ENCODE peak calls at places on chromosomes 5 and 9, in eight cellular contexts. One of them, this sample, is unnamed.

GRCh38 chr5:115571441-115571878 is 26.9 kb upstream of the FEM1C start:
- DNase-seq in Peyer's patch: no peak
- DNase-seq in adrenal gland: no peak
- DNase-seq in lower leg skin: no peak
- DNase-seq in stomach: peak
- DNase-seq in testis: peak
- DNase-seq in spleen: no peak
- DNase-seq in breast epithelium: no peak
- DNase-seq in this sample: no peak

GRCh38 chr9:92978345-92978875 is 31.1 kb downstream of the FGD3 start:
- DNase-seq in testis: no peak
- DNase-seq in spleen: no peak
- DNase-seq in lower leg skin: no peak
- DNase-seq in adrenal gland: no peak
- DNase-seq in stomach: no peak
- DNase-seq in Peyer's patch: no peak
- DNase-seq in breast epithelium: no peak
- DNase-seq in this sample: no peak

GRCh38 chr5:60718186-60718892 is 18.4 kb upstream of the DEPDC1B start:
- DNase-seq in stomach: no peak
- DNase-seq in Peyer's patch: no peak
- DNase-seq in testis: no peak
- DNase-seq in spleen: no peak
- DNase-seq in lower leg skin: no peak
- DNase-seq in breast epithelium: no peak
- DNase-seq in adrenal gland: no peak
- DNase-seq in this sample: no peak

GRCh38 chr9:92187989-92188714 is 72.9 kb upstream of the SPTLC1 start:
- DNase-seq in adrenal gland: no peak
- DNase-seq in Peyer's patch: no peak
- DNase-seq in spleen: no peak
- DNase-seq in stomach: no peak
- DNase-seq in testis: no peak
- DNase-seq in lower leg skin: no peak
- DNase-seq in breast epithelium: no peak
- DNase-seq in this sample: no peak

GRCh38 chr5:111834926-111835599 is 78.1 kb upstream of the NREP start:
- DNase-seq in stomach: no peak
- DNase-seq in lower leg skin: no peak
- DNase-seq in adrenal gland: no peak
- DNase-seq in Peyer's patch: no peak
- DNase-seq in breast epithelium: no peak
- DNase-seq in spleen: no peak
- DNase-seq in testis: no peak
- DNase-seq in this sample: no peak

GRCh38 chr5:121967187-121967586 is 5.4 kb downstream of the SRFBP1 start:
- DNase-seq in testis: no peak
- DNase-seq in lower leg skin: no peak
- DNase-seq in spleen: no peak
- DNase-seq in Peyer's patch: no peak
- DNase-seq in stomach: no peak
- DNase-seq in adrenal gland: no peak
- DNase-seq in breast epithelium: no peak
- DNase-seq in this sample: no peak

GRCh38 chr9:137031904-137032639 is at the start of gene FUT7:
- DNase-seq in Peyer's patch: no peak
- DNase-seq in testis: no peak
- DNase-seq in lower leg skin: no peak
- DNase-seq in stomach: no peak
- DNase-seq in breast epithelium: no peak
- DNase-seq in spleen: peak
- DNase-seq in adrenal gland: no peak
- DNase-seq in this sample: no peak

GRCh38 chr5:80917596-80917995 is 42.6 kb upstream of the RASGRF2 start:
- DNase-seq in testis: no peak
- DNase-seq in adrenal gland: no peak
- DNase-seq in breast epithelium: no peak
- DNase-seq in Peyer's patch: no peak
- DNase-seq in spleen: no peak
- DNase-seq in lower leg skin: no peak
- DNase-seq in stomach: no peak
- DNase-seq in this sample: no peak

GRCh38 chr9:16671591-16672137 is 198.8 kb downstream of the BNC2 start:
- DNase-seq in testis: no peak
- DNase-seq in Peyer's patch: no peak
- DNase-seq in spleen: no peak
- DNase-seq in stomach: no peak
- DNase-seq in breast epithelium: no peak
- DNase-seq in adrenal gland: no peak
- DNase-seq in lower leg skin: no peak
- DNase-seq in this sample: no peak

GRCh38 chr5:138905541-138905940 is 30.4 kb upstream of the LRRTM2 start:
- DNase-seq in lower leg skin: no peak
- DNase-seq in breast epithelium: no peak
- DNase-seq in spleen: no peak
- DNase-seq in testis: no peak
- DNase-seq in Peyer's patch: no peak
- DNase-seq in stomach: no peak
- DNase-seq in adrenal gland: no peak
- DNase-seq in this sample: no peak

GRCh38 chr5:32613050-32613672 is 27.8 kb downstream of the SUB1 start:
- DNase-seq in breast epithelium: peak
- DNase-seq in lower leg skin: peak
- DNase-seq in adrenal gland: peak
- DNase-seq in spleen: peak
- DNase-seq in stomach: peak
- DNase-seq in testis: peak
- DNase-seq in Peyer's patch: peak
- DNase-seq in this sample: peak

GRCh38 chr5:136034976-136035375 is 6.2 kb downstream of the TGFBI start:
- DNase-seq in spleen: peak
- DNase-seq in testis: no peak
- DNase-seq in adrenal gland: no peak
- DNase-seq in Peyer's patch: no peak
- DNase-seq in lower leg skin: no peak
- DNase-seq in stomach: no peak
- DNase-seq in breast epithelium: no peak
- DNase-seq in this sample: no peak

GRCh38 chr5:10543585-10544040 is 20.3 kb upstream of the ANKRD33B start:
- DNase-seq in stomach: no peak
- DNase-seq in Peyer's patch: no peak
- DNase-seq in adrenal gland: no peak
- DNase-seq in lower leg skin: no peak
- DNase-seq in breast epithelium: no peak
- DNase-seq in spleen: no peak
- DNase-seq in testis: no peak
- DNase-seq in this sample: no peak

GRCh38 chr9:110104201-110104845 is 103.6 kb downstream of the C9orf152 start:
- DNase-seq in lower leg skin: no peak
- DNase-seq in stomach: no peak
- DNase-seq in Peyer's patch: no peak
- DNase-seq in breast epithelium: no peak
- DNase-seq in adrenal gland: no peak
- DNase-seq in spleen: no peak
- DNase-seq in testis: no peak
- DNase-seq in this sample: no peak

GRCh38 chr5:96934695-96935555 is 955 bp upstream of the LNPEP start:
- DNase-seq in Peyer's patch: peak
- DNase-seq in spleen: peak
- DNase-seq in breast epithelium: peak
- DNase-seq in lower leg skin: peak
- DNase-seq in stomach: peak
- DNase-seq in adrenal gland: peak
- DNase-seq in testis: peak
- DNase-seq in this sample: peak

GRCh38 chr9:133762488-133763271 is 24.5 kb upstream of the SARDH start:
- DNase-seq in testis: peak
- DNase-seq in adrenal gland: peak
- DNase-seq in breast epithelium: peak
- DNase-seq in stomach: peak
- DNase-seq in spleen: peak
- DNase-seq in Peyer's patch: no peak
- DNase-seq in lower leg skin: no peak
- DNase-seq in this sample: no peak

GRCh38 chr5:113123563-113123962 is 147.0 kb downstream of the DCP2 start:
- DNase-seq in lower leg skin: no peak
- DNase-seq in breast epithelium: no peak
- DNase-seq in testis: no peak
- DNase-seq in stomach: no peak
- DNase-seq in Peyer's patch: no peak
- DNase-seq in adrenal gland: no peak
- DNase-seq in spleen: no peak
- DNase-seq in this sample: no peak

GRCh38 chr5:157449011-157449723 is 10.8 kb upstream of the NIPAL4 start:
- DNase-seq in testis: peak
- DNase-seq in breast epithelium: no peak
- DNase-seq in spleen: no peak
- DNase-seq in adrenal gland: peak
- DNase-seq in Peyer's patch: no peak
- DNase-seq in stomach: peak
- DNase-seq in lower leg skin: peak
- DNase-seq in this sample: peak

GRCh38 chr5:157446077-157446930 is 13.7 kb upstream of the NIPAL4 start:
- DNase-seq in lower leg skin: no peak
- DNase-seq in spleen: no peak
- DNase-seq in testis: no peak
- DNase-seq in breast epithelium: no peak
- DNase-seq in Peyer's patch: no peak
- DNase-seq in stomach: no peak
- DNase-seq in adrenal gland: no peak
- DNase-seq in this sample: no peak

GRCh38 chr5:157444224-157444623 is 15.8 kb upstream of the NIPAL4 start:
- DNase-seq in stomach: no peak
- DNase-seq in spleen: no peak
- DNase-seq in breast epithelium: no peak
- DNase-seq in lower leg skin: no peak
- DNase-seq in testis: no peak
- DNase-seq in Peyer's patch: no peak
- DNase-seq in adrenal gland: no peak
- DNase-seq in this sample: no peak

GRCh38 chr5:157450024-157450423 is 10.0 kb upstream of the NIPAL4 start:
- DNase-seq in stomach: no peak
- DNase-seq in Peyer's patch: no peak
- DNase-seq in adrenal gland: no peak
- DNase-seq in breast epithelium: no peak
- DNase-seq in testis: no peak
- DNase-seq in lower leg skin: no peak
- DNase-seq in spleen: no peak
- DNase-seq in this sample: no peak

GRCh38 chr5:157447246-157447645 is 12.8 kb upstream of the NIPAL4 start:
- DNase-seq in Peyer's patch: peak
- DNase-seq in breast epithelium: no peak
- DNase-seq in lower leg skin: peak
- DNase-seq in adrenal gland: no peak
- DNase-seq in testis: peak
- DNase-seq in stomach: peak
- DNase-seq in spleen: no peak
- DNase-seq in this sample: no peak
- TF ChIP-seq POLR2A in Peyer's patch: no peak
- TF ChIP-seq POLR2A in breast epithelium: no peak
- TF ChIP-seq POLR2A in lower leg skin: no peak
- TF ChIP-seq POLR2A in adrenal gland: no peak
- TF ChIP-seq POLR2A in testis: no peak
- TF ChIP-seq POLR2A in stomach: no peak
- TF ChIP-seq POLR2A in spleen: no peak
- TF ChIP-seq POLR2A in this sample: no peak

DNA sequence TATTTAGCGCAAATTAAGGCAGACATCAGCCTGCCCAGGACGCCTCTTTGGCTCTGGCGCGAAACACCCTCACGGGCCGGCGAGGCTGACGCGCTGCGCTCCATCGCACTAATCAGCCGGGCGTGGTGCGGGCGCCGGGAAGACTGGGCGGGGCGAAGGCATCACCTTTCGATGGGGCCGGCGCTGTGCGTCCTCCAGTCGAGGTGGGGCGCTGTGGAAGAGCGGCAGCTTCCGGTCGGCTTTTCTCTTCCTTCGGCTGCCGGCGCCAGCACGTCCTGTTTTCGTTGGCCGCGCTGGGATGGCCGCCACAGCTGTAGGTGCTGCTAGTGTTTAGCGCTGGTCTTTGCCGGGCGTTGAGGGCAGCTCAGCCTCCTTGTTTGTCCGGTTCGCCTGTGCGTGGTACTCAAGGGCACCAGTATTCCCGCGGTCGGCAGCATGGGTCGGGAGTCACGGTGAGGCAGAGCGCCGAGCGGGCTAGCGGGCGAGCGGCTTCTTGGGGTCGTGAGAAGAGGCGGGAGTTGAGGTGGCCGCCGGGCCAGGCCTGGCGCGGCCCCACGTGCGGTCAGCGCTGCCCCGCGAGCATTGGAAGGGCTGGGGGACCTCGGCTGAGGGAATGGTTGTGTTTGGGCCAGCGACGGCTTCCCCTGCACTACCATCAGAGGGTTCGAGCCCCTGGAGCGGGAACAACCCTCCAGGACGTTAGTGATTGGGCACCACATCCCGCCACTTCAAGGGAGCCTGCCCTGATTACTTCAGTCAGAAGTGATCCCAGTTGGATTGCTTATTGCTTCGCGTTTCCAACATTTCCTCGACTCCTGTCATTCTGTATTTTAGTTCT is at the start of gene DDX46:
- DNase-seq in Peyer's patch: peak
- DNase-seq in stomach: peak
- DNase-seq in adrenal gland: peak
- DNase-seq in spleen: peak
- DNase-seq in lower leg skin: peak
- DNase-seq in breast epithelium: peak
- DNase-seq in testis: peak
- DNase-seq in this sample: peak
- TF ChIP-seq POLR2A in Peyer's patch: peak
- TF ChIP-seq POLR2A in stomach: no peak
- TF ChIP-seq POLR2A in adrenal gland: peak
- TF ChIP-seq POLR2A in spleen: no peak
- TF ChIP-seq POLR2A in lower leg skin: no peak
- TF ChIP-seq POLR2A in breast epithelium: no peak
- TF ChIP-seq POLR2A in testis: no peak
- TF ChIP-seq POLR2A in this sample: peak

GRCh38 chr9:72354704-72355103 is 10.3 kb downstream of the ZFAND5 start:
- DNase-seq in lower leg skin: no peak
- DNase-seq in stomach: no peak
- DNase-seq in spleen: no peak
- DNase-seq in breast epithelium: no peak
- DNase-seq in adrenal gland: no peak
- DNase-seq in testis: no peak
- DNase-seq in Peyer's patch: no peak
- DNase-seq in this sample: no peak
- TF ChIP-seq POLR2A in lower leg skin: no peak
- TF ChIP-seq POLR2A in stomach: no peak
- TF ChIP-seq POLR2A in spleen: no peak
- TF ChIP-seq POLR2A in breast epithelium: no peak
- TF ChIP-seq POLR2A in adrenal gland: no peak
- TF ChIP-seq POLR2A in testis: no peak
- TF ChIP-seq POLR2A in Peyer's patch: no peak
- TF ChIP-seq POLR2A in this sample: no peak

DNA sequence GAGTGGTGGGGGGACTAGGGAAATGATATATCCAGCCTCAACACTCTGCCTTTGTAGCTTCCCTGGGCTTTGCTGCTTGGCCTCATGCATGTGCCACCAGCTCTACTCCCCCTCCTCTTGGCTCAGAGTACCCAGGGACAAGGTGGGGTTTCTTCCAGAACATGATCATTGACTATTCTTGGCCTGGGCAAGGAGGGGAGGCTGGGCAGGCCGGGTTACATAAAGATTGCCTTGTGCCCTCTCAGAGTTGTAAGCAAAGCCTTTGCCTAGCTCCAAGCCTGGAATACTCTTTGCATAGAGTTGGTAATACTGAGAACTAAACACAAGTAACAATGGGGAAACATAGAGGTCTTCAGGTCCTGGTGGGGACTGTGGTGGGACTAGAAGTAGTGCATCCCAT is 11.9 kb downstream of the ADRB2 start:
- DNase-seq in adrenal gland: no peak
- DNase-seq in Peyer's patch: no peak
- DNase-seq in breast epithelium: no peak
- DNase-seq in spleen: no peak
- DNase-seq in stomach: no peak
- DNase-seq in testis: no peak
- DNase-seq in lower leg skin: no peak
- DNase-seq in this sample: no peak
- TF ChIP-seq POLR2A in adrenal gland: no peak
- TF ChIP-seq POLR2A in Peyer's patch: no peak
- TF ChIP-seq POLR2A in breast epithelium: no peak
- TF ChIP-seq POLR2A in spleen: no peak
- TF ChIP-seq POLR2A in stomach: no peak
- TF ChIP-seq POLR2A in testis: no peak
- TF ChIP-seq POLR2A in lower leg skin: no peak
- TF ChIP-seq POLR2A in this sample: no peak